ENCODE peak calls at places on chromosomes 6 and 20, in nine cellular contexts. I is AG04450, U is body of pancreas, Y is colonic mucosa, O is tibial artery, P is neuronal stem cell, F is upper lobe of right lung, V is HL-60, T is uterus. J is an unnamed sample.

GRCh38 chr6:35624341-35625070 is 64.2 kb downstream of the FKBP5 start:
- DNase-seq in U (no peak), F (no peak), T (no peak), O (no peak), I (no peak), V (no peak), Y (no peak), P (no peak), J (no peak)

GRCh38 chr20:64065973-64066341 is 3.0 kb downstream of the TCEA2 start:
- DNase-seq in U (no peak), F (no peak), T (no peak), O (no peak), V (no peak), P (no peak), I (no peak), Y (no peak), J (no peak)

GRCh38 chr6:37182736-37183590 is 13.0 kb downstream of the PIM1 start:
- DNase-seq in T (no peak), Y (no peak), V (peak), O (no peak), F (no peak), U (no peak), P (no peak), I (no peak), J (no peak)

GRCh38 chr6:5206920-5207561 is 53.7 kb downstream of the LYRM4 start:
- DNase-seq in I (no peak), P (no peak), F (no peak), Y (no peak), U (no peak), O (no peak), T (no peak), V (no peak), J (no peak)

GRCh38 chr20:46752639-46753235 is 43.3 kb downstream of the SLC2A10 start:
- DNase-seq in T (peak), V (peak), I (no peak), F (peak), O (no peak), U (peak), P (peak), Y (peak), J (no peak)

GRCh38 chr20:326645-327031 is 1.3 kb downstream of the SOX12 start:
- DNase-seq in O (no peak), U (no peak), Y (no peak), P (peak), F (peak), I (no peak), V (no peak), T (no peak), J (no peak)

GRCh38 chr6:109447087-109447486 is 6.6 kb downstream of the SMPD2 start:
- DNase-seq in V (no peak), F (no peak), Y (no peak), T (no peak), I (no peak), O (no peak), U (no peak), P (no peak), J (no peak)

GRCh38 chr6:158574800-158575199 is 14.9 kb downstream of the TMEM181 start:
- DNase-seq in P (no peak), V (no peak), O (no peak), Y (no peak), U (no peak), F (no peak), T (no peak), I (no peak), J (no peak)

GRCh38 chr6:8047466-8048292 is 16.5 kb downstream of the BLOC1S5 start:
- DNase-seq in V (no peak), Y (no peak), P (no peak), T (no peak), U (no peak), F (no peak), O (no peak), I (no peak), J (no peak)

GRCh38 chr6:137705166-137706064 is 161.6 kb upstream of the TNFAIP3 start:
- DNase-seq in I (no peak), O (peak), U (peak), T (peak), F (peak), V (peak), P (peak), Y (peak), J (no peak)

GRCh38 chr6:149166324-149166723 is 151.2 kb upstream of the TAB2 start:
- DNase-seq in I (no peak), T (no peak), O (no peak), V (no peak), U (no peak), Y (no peak), F (no peak), P (no peak), J (no peak)

GRCh38 chr20:7406671-7407070 is 533.6 kb downstream of the HAO1 start:
- DNase-seq in T (no peak), F (no peak), V (no peak), O (no peak), I (no peak), Y (no peak), U (no peak), P (no peak), J (no peak)

GRCh38 chr6:4460595-4461475 is 315.4 kb upstream of the CDYL start:
- DNase-seq in T (peak), V (no peak), I (peak), O (peak), P (peak), F (no peak), Y (no peak), U (peak), J (peak)

GRCh38 chr6:108501559-108501958 is 59.2 kb upstream of the FOXO3 start:
- DNase-seq in Y (no peak), T (no peak), F (no peak), O (no peak), P (no peak), V (no peak), I (no peak), U (no peak), J (no peak)

GRCh38 chr20:58389324-58389967 is 417 bp downstream of the VAPB start:
- DNase-seq in T (no peak), O (peak), U (peak), Y (peak), V (peak), F (no peak), P (no peak), I (no peak), J (no peak)

GRCh38 chr6:21588812-21589811 is 4.4 kb upstream of the SOX4 start:
- DNase-seq in F (peak), Y (peak), P (peak), O (peak), U (peak), I (peak), T (peak), V (peak), J (peak)

GRCh38 chr6:53544050-53544499 is 826 bp downstream of the GCLC start:
- DNase-seq in I (no peak), O (peak), U (no peak), T (no peak), F (no peak), Y (peak), P (peak), V (no peak), J (no peak)

GRCh38 chr6:160273196-160273595 is 14.6 kb upstream of the SLC22A2 start:
- DNase-seq in O (no peak), Y (no peak), T (no peak), U (no peak), F (no peak), I (no peak), V (no peak), P (no peak), J (no peak)

GRCh38 chr6:160275511-160276003 is 16.9 kb upstream of the SLC22A2 start:
- DNase-seq in F (no peak), I (no peak), P (no peak), Y (no peak), U (no peak), T (no peak), V (no peak), O (no peak), J (no peak)

GRCh38 chr6:160273760-160274159 is 15.1 kb upstream of the SLC22A2 start:
- DNase-seq in Y (no peak), F (no peak), U (no peak), V (no peak), O (no peak), I (no peak), T (no peak), P (no peak), J (no peak)

GRCh38 chr6:160276126-160276525 is 17.5 kb upstream of the SLC22A2 start:
- DNase-seq in V (no peak), P (no peak), F (no peak), U (no peak), T (no peak), I (no peak), Y (no peak), O (no peak), J (no peak)

DNA sequence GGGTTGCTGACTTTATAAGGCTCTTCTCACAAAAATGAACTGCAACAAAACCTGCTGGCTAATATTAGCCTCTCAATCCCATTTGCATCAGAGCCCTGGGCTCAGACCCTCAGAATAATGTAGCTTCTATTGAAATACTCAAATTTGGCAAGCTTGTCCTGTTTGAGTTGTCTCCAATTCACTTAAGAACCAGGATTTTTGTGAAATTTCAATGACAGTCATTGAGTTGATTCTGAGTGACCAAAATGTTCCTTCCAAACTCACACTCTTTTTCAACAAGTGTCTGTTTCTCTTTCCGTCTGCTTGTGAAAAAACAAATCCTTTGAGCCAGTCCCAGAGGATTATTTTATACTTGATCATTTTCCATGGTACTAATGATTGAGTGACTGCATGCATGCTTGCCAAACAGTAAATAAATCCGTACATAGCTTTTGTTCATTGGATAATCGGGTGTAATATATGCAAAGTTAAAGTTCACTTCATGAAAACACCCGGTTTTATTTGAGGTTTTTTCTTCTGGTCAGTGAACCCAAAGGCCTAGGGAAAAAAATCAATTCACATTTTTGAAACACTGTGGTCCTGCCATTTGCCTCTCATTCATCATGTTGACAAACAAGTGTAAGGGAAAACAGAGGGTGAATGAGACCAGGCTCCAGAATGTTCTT is 16.4 kb upstream of the SLC22A2 start:
- DNase-seq in F (no peak), P (no peak), U (no peak), V (no peak), I (no peak), Y (no peak), T (no peak), O (no peak), J (no peak)
- H3K27ac ChIP-seq in F (no peak), P (no peak), U (no peak), V (no peak), I (no peak), Y (no peak), T (no peak), O (no peak), J (peak)

GRCh38 chr20:59836768-59837167 is 96.7 kb downstream of the SYCP2 start:
- DNase-seq in F (no peak), V (no peak), T (no peak), P (no peak), I (no peak), O (no peak), U (no peak), Y (no peak), J (no peak)
- H3K27ac ChIP-seq in F (no peak), V (no peak), T (no peak), P (no peak), I (no peak), O (no peak), U (no peak), Y (no peak), J (no peak)

DNA sequence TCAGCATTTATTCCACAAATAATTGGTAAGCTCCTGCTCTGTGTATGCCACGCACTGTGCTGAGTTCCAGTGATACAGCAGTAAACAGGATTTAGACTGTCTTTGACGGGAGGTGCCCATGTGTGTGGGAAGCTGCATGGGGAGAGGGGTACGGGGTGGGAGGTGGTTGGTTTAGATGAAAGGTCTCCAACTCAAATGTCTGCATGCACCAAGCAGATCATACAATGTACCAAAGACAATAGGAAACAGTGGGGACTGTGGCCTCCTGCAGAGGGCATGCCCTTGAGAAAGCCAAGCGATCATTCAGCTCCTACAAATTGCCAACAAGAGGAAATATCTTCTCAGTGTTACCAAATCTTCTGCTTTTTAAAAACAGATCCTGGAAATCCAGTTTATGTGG is 36.1 kb downstream of the SLC22A2 start:
- DNase-seq in V (no peak), F (no peak), P (no peak), T (no peak), U (no peak), Y (no peak), I (no peak), O (no peak), J (no peak)
- H3K27ac ChIP-seq in V (no peak), F (no peak), P (no peak), T (no peak), U (no peak), Y (peak), I (no peak), O (peak), J (no peak)

GRCh38 chr20:32764000-32764960 is 2.1 kb downstream of the DNMT3B start:
- DNase-seq in O (no peak), V (no peak), T (no peak), Y (no peak), F (no peak), U (no peak), I (no peak), P (no peak), J (no peak)
- H3K27ac ChIP-seq in O (no peak), V (no peak), T (no peak), Y (no peak), F (no peak), U (peak), I (peak), P (peak), J (no peak)

DNA sequence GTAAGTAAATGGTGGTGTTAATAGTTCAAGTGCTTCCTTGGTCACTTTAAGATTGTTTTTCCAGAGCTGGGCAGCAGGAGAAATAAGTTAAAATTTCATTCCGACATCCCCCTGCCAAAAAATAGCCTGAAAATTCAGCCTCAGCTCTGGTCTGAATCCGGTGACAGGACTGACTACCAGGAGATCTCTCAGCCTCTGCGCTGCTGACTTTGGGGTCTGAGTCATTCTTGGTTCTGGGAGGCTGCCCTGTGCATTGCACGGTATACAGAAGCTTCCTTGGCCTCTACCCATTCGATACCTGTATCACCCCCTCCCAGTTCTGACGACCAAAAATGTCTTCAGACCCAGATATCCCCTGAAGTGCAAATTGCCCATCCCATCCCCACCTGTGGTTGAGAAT is 36.3 kb upstream of the TFAP2C start:
- DNase-seq in I (no peak), P (no peak), O (no peak), T (no peak), V (no peak), F (no peak), Y (no peak), U (no peak), J (no peak)
- H3K27ac ChIP-seq in I (no peak), P (no peak), O (no peak), T (no peak), V (no peak), F (no peak), Y (no peak), U (no peak), J (no peak)